ENCODE peak calls at places on chromosomes 2 and 18, in ten cellular contexts. I, Y, Z, H, G, L, F, E, X and W are unnamed samples.

GRCh38 chr2:30862054-30862651 is 54.9 kb upstream of the CAPN13 start:
- DNase-seq in G (peak; percentile 79), F (peak; percentile 55), Z (no peak), Y (peak; percentile 59), L (no peak), I (peak; percentile 67), H (peak; percentile 64), X (no peak), E (peak; percentile 28), W (peak; percentile 83)

GRCh38 chr2:10009811-10010781 is 33.3 kb upstream of the KLF11 start:
- DNase-seq in Y (peak; percentile 49), G (no peak), X (peak; percentile 87), Z (peak; percentile 73), E (peak; percentile 68), H (peak; percentile 94), F (no peak), I (no peak), L (no peak), W (peak; percentile 58)

GRCh38 chr2:190563109-190563508 is 28.6 kb upstream of the NEMP2 start:
- DNase-seq in H (no peak), E (no peak), Z (no peak), L (no peak), I (no peak), G (no peak), F (no peak), X (peak; percentile 69), Y (no peak), W (no peak)

GRCh38 chr2:38220164-38220563 is 144.2 kb upstream of the CYP1B1 start:
- DNase-seq in X (no peak), Y (no peak), G (no peak), E (no peak), L (no peak), H (no peak), Z (no peak), F (no peak), I (no peak), W (no peak)

GRCh38 chr18:63253018-63253417 is 66.6 kb downstream of the BCL2 start:
- DNase-seq in G (no peak), I (no peak), H (no peak), Z (no peak), Y (no peak), F (no peak), X (no peak), L (no peak), E (no peak), W (no peak)

GRCh38 chr18:38923136-38923535 is 1357.5 kb upstream of the CELF4 start:
- DNase-seq in H (no peak), E (no peak), X (no peak), Z (no peak), L (no peak), Y (no peak), G (no peak), F (no peak), I (no peak), W (no peak)

GRCh38 chr2:19733951-19734425 is 167.8 kb downstream of the TTC32 start:
- DNase-seq in L (no peak), I (no peak), E (no peak), Z (no peak), G (no peak), H (peak; percentile 17), X (no peak), Y (no peak), F (no peak), W (no peak)

GRCh38 chr2:222753251-222753824 is 81.9 kb downstream of the MOGAT1 start:
- DNase-seq in I (no peak), F (no peak), Z (no peak), G (peak; percentile 55), E (no peak), X (no peak), H (peak; percentile 33), L (no peak), Y (peak; percentile 43), W (no peak)

GRCh38 chr2:110674620-110675555 is 3.0 kb downstream of the BUB1 start:
- DNase-seq in L (peak; percentile 48), X (no peak), F (no peak), H (peak; percentile 63), Y (no peak), E (no peak), I (no peak), G (no peak), Z (no peak), W (no peak)

GRCh38 chr2:216210711-216211131 is 101.6 kb downstream of the XRCC5 start:
- DNase-seq in F (no peak), X (no peak), E (no peak), Y (no peak), L (no peak), I (no peak), G (no peak), H (no peak), Z (no peak), W (no peak)

GRCh38 chr2:26519396-26519991 is 41.6 kb upstream of the OTOF start:
- DNase-seq in L (no peak), Z (no peak), G (no peak), F (no peak), I (no peak), Y (no peak), E (no peak), H (no peak), X (no peak), W (no peak)

DNA sequence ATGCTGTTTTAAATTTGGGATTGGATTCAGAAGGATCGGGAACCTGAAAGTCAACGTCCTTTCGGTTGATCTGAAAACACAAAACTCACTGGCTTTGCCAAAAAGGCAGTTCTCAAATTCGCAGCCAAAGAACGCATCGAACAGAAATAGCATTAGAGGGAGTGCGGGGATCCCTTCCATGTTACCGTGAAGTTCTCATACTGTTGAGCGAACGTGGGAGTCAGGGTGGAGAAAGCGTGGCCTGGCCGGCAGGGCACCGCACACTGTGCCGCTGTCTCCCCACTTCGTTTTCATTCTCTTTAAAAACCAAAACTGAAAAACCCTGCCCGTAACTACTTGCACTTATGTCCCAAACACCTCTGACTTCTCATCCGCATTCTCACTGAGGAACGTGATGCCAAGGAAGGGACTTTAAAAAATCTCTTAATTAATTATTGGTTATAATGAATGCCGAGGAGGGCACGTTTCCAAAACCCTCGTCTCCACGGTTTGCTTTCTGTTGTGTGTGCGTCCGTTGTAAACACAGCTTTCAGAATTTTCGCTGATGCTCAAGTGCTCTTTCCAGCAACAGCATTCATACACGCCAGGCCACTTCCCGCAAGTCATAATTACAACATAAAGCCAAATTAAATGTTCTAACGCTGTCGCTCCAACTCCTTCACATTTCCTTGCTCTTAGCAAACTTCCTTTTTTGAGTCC is 60.9 kb upstream of the TWIST2 start:
- DNase-seq in G (no peak), E (no peak), F (no peak), Y (no peak), X (no peak), Z (no peak), I (no peak), L (no peak), H (no peak), W (no peak)
- H3K4me3 ChIP-seq in G (no peak overlapping the region), E (no peak overlapping the region), F (no peak overlapping the region), Y (no peak overlapping the region), X (no peak overlapping the region), Z (no peak overlapping the region), I (no peak overlapping the region), L (no peak overlapping the region), H (no peak overlapping the region), W (no peak overlapping the region)

GRCh38 chr2:65393743-65394422 is 38.5 kb downstream of the SPRED2 start:
- DNase-seq in F (no peak), I (no peak), H (no peak), G (no peak), L (no peak), E (no peak), Z (no peak), X (no peak), Y (no peak), W (no peak)

GRCh38 chr2:65389476-65389875 is 42.9 kb downstream of the SPRED2 start:
- DNase-seq in H (no peak), G (no peak), Z (no peak), X (no peak), I (no peak), E (no peak), F (no peak), Y (no peak), L (no peak), W (no peak)

GRCh38 chr2:65390134-65390533 is 42.3 kb downstream of the SPRED2 start:
- DNase-seq in G (no peak), I (no peak), E (no peak), X (no peak), H (no peak), L (no peak), Y (no peak), F (no peak), Z (no peak), W (no peak)

GRCh38 chr2:65395621-65396347 is 36.6 kb downstream of the SPRED2 start:
- DNase-seq in X (no peak), Y (no peak), F (no peak), Z (no peak), H (no peak), E (no peak), G (no peak), I (no peak), L (no peak), W (no peak)

GRCh38 chr2:65392609-65393008 is 39.8 kb downstream of the SPRED2 start:
- DNase-seq in G (no peak), X (no peak), H (no peak), I (no peak), L (no peak), Y (no peak), Z (no peak), E (no peak), F (no peak), W (no peak)
- H3K4me1 ChIP-seq in G (peaks cover 22% of the 10 kb centered on the region), X (peaks cover 24% of the 10 kb centered on the region), H (peaks cover 25% of the 10 kb centered on the region), I (peaks cover 38% of the 10 kb centered on the region), L (peaks cover 73% of the 10 kb centered on the region), Y (no peaks in the 10 kb centered on the region), Z (peaks cover 11% of the 10 kb centered on the region), E (no peaks in the 10 kb centered on the region), F (peaks cover 37% of the 10 kb centered on the region), W (no peaks in the 10 kb centered on the region)

GRCh38 chr18:53909668-53910067 is 314.8 kb downstream of the MBD2 start:
- DNase-seq in F (peak; percentile 19), I (no peak), H (no peak), L (no peak), G (no peak), X (no peak), Y (peak; percentile 30), E (no peak), Z (no peak), W (peak; percentile 21)
- TF ChIP-seq CTCF in F (peak; percentile 67), I (no peak), H (peak; percentile 30), L (peak; percentile 58), G (no peak), X (peak; percentile 23), Y (peak; percentile 12), E (no peak), Z (no peak), W (peak; percentile 52)

DNA sequence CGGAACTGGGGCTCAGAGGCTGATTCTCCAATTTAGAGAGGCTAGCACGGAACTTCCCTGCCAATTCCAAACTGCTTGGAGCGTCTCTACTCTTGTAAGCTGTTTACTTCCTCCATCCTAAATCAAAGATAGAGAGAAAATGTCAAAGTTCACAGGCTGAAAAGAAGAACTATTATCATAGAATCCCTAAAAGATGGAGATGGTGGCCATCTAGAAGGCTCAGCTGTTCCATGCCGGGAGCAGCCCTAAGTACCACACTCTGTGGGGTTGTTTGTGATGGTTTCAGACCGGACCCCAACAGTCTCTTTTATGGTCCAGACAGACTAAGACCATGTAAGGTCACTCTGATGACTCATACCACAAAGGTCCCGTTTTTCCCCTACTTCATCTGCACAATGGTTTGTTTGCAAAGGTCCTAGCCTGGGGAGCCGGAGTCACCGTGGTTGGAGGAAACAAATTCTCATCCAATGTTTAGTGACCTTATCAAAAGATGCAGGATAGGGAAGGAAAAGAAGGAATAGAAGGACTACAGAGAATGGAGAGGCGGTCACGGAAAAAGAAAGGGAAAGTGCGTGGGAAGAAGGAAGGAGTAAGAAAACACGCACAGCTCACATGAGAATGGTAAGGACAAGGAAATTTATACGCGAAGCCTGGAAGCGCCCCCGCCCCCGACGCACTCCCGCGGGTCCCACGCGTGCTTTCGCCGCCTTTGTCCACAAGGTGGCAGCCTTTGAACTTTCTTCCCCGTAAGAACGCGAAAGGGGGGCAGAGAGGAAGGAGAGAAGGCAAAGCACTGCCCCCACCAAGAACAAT is 463 bp upstream of the ANTXR1 start:
- DNase-seq in G (peak; percentile 3), Z (no peak), F (peak; percentile 23), Y (peak; percentile 76), I (no peak), X (peak; percentile 80), H (peak; percentile 67), E (peak; percentile 70), L (no peak), W (peak; percentile 56)
- H3K4me3 ChIP-seq in G (peak overlapping the region; percentile 98), Z (peak overlapping the region; percentile 97), F (peak overlapping the region; percentile 88), Y (peak overlapping the region; percentile 74), I (peak overlapping the region; percentile 98), X (peak overlapping the region; percentile 75), H (peak overlapping the region; percentile 69), E (peak overlapping the region; percentile 78), L (peak overlapping the region; percentile 91), W (peak overlapping the region; percentile 76)